ENCODE peak calls at places on chromosomes 7 and 10, in six cellular contexts. F is body of pancreas; N is naive thymus-derived CD4-positive, alpha-beta T cell; V is cardiac muscle cell; X is tibial nerve; D is stomach. U is an unnamed sample. For H3K9me3, the result is how much of the 10 kb centered on the place peaks cover.

GRCh38 chr10:71608863-71609768 is 110.5 kb downstream of the C10orf105 start:
- DNase-seq in F (peak), N (peak), V (peak), X (peak), D (peak), U (peak)

GRCh38 chr10:122083478-122084025 is 94.6 kb downstream of the TACC2 start:
- DNase-seq in F (no peak), N (no peak), V (no peak), X (no peak), D (no peak), U (no peak)

GRCh38 chr10:79102056-79102874 is 33.5 kb downstream of the ZMIZ1 start:
- DNase-seq in F (peak), N (no peak), V (peak), X (peak), D (peak), U (no peak)

GRCh38 chr7:131222171-131222570 is 105.5 kb upstream of the MKLN1 start:
- DNase-seq in F (no peak), N (no peak), V (no peak), X (no peak), D (no peak), U (no peak)

GRCh38 chr10:91713471-91714072 is 80.7 kb upstream of the PPP1R3C start:
- DNase-seq in F (no peak), N (no peak), V (no peak), X (no peak), D (no peak), U (no peak)

GRCh38 chr7:116164552-116164951 is 45.8 kb upstream of the TES start:
- DNase-seq in F (no peak), N (no peak), V (no peak), X (no peak), D (no peak), U (no peak)

GRCh38 chr10:45000138-45000763 is 472 bp upstream of the ZNF22 start:
- DNase-seq in F (peak), N (no peak), V (peak), X (peak), D (no peak), U (no peak)

GRCh38 chr10:6065845-6066244 is 3.7 kb upstream of the IL2RA start:
- DNase-seq in F (no peak), N (no peak), V (peak), X (no peak), D (peak), U (no peak)

GRCh38 chr10:91541481-91541880 is 91.4 kb downstream of the PPP1R3C start:
- DNase-seq in F (no peak), N (no peak), V (peak), X (no peak), D (no peak), U (no peak)

GRCh38 chr7:43872401-43873165 is 3.3 kb upstream of the MRPS24 start:
- DNase-seq in F (no peak), N (no peak), V (peak), X (peak), D (no peak), U (no peak)

GRCh38 chr10:248307-248706 is 113.1 kb downstream of the ZMYND11 start:
- DNase-seq in F (no peak), N (no peak), V (no peak), X (no peak), D (no peak), U (no peak)

GRCh38 chr7:2151235-2151634 is 81.5 kb downstream of the MAD1L1 start:
- DNase-seq in F (no peak), N (no peak), V (no peak), X (no peak), D (no peak), U (no peak)

GRCh38 chr7:134750083-134751062 is 29.1 kb upstream of the CALD1 start:
- DNase-seq in F (peak), N (peak), V (peak), X (peak), D (peak), U (peak)

GRCh38 chr10:34194259-34194658 is 620.8 kb downstream of the PARD3 start:
- DNase-seq in F (no peak), N (no peak), V (peak), X (peak), D (no peak), U (no peak)

GRCh38 chr7:33905389-33906032 is at the start of gene BMPER:
- DNase-seq in F (peak), N (no peak), V (no peak), X (no peak), D (peak), U (no peak)

GRCh38 chr7:29622335-29623265 is 59.0 kb downstream of the PRR15 start:
- DNase-seq in F (no peak), N (no peak), V (peak), X (no peak), D (no peak), U (no peak)

GRCh38 chr7:1679966-1680730 is 10.1 kb downstream of the ELFN1 start:
- DNase-seq in F (no peak), N (no peak), V (no peak), X (no peak), D (peak), U (no peak)

GRCh38 chr10:71453186-71453585 is 56.5 kb downstream of the CDH23 start:
- DNase-seq in F (no peak), N (no peak), V (no peak), X (no peak), D (no peak), U (no peak)

GRCh38 chr10:77837248-77837924 is 89.2 kb downstream of the DLG5 start:
- DNase-seq in F (no peak), N (peak), V (no peak), X (peak), D (peak), U (peak)

GRCh38 chr10:14066106-14066505 is 264.6 kb downstream of the FRMD4A start:
- DNase-seq in F (no peak), N (no peak), V (no peak), X (no peak), D (no peak), U (no peak)

GRCh38 chr7:94056796-94057207 is 52.6 kb upstream of the BET1 start:
- DNase-seq in F (no peak), N (no peak), V (peak), X (no peak), D (no peak), U (no peak)

GRCh38 chr10:79178614-79179403 is 110.0 kb downstream of the ZMIZ1 start:
- DNase-seq in F (no peak), N (no peak), V (peak), X (no peak), D (no peak), U (no peak)

GRCh38 chr7:82172017-82172416 is 271.6 kb downstream of the CACNA2D1 start:
- DNase-seq in F (no peak), N (no peak), V (peak), X (no peak), D (no peak), U (no peak)

GRCh38 chr10:48750019-48750418 is 65.3 kb downstream of the WDFY4 start:
- DNase-seq in F (no peak), N (no peak), V (no peak), X (no peak), D (no peak), U (no peak)

GRCh38 chr7:159092701-159093121 is 52.0 kb downstream of the VIPR2 start:
- DNase-seq in F (no peak), N (no peak), V (no peak), X (no peak), D (peak), U (no peak)

GRCh38 chr7:159093351-159093971 is 51.2 kb downstream of the VIPR2 start:
- DNase-seq in F (no peak), N (no peak), V (no peak), X (no peak), D (peak), U (no peak)

GRCh38 chr7:159094919-159095915 is 49.5 kb downstream of the VIPR2 start:
- DNase-seq in F (no peak), N (no peak), V (no peak), X (no peak), D (peak), U (no peak)

GRCh38 chr7:159095979-159096411 is 48.7 kb downstream of the VIPR2 start:
- DNase-seq in F (no peak), N (no peak), V (no peak), X (no peak), D (peak), U (no peak)

DNA sequence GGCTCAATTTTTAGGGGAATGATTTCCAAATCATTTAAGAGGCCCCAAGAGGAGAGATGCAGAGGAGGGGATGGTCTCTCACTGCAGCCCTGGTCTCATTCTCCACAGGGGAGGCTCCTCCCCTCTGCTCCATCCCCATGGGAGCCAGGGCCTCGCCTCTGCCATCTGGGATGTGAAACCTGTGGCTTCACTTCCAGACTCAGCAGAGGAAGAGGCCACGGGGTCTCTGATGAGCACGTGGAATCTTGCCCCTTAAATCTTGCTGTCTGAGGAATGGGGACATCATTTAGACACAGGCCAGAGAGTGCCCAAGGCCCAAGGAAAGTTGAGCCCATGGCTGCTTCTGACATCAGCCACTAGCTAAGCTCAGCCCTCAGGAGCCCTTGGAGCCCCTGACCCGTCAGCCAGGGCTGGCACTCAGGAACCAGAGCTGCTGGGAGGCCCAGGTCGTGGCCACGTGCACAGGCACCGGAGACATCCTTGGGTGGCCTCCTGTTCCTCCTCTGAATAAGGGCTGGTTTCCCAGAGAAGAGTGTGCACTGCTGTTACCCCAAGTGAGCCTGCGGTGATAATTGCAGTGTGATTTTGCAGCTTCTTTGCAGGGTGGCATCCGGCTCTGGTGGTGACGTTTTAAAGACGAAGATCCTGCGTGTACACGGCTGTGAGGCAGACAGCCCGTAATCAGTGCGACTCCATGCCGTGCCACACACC is 50.5 kb downstream of the VIPR2 start:
- DNase-seq in F (no peak), N (no peak), V (no peak), X (no peak), D (peak), U (no peak)
- H3K9me3 ChIP-seq in F (under half), N (under half), V (under half), X (under half), D (under half), U (under half)

GRCh38 chr7:25256424-25256823 is 28.1 kb upstream of the NPVF start:
- DNase-seq in F (no peak), N (no peak), V (no peak), X (no peak), D (no peak), U (no peak)
- H3K9me3 ChIP-seq in F (under half), N (under half), V (under half), X (under half), D (under half), U (under half)

GRCh38 chr7:64312826-64313225 is 935 bp upstream of the ZNF736 start:
- DNase-seq in F (no peak), N (no peak), V (no peak), X (no peak), D (no peak), U (no peak)

GRCh38 chr7:64308019-64308275 is 5.8 kb upstream of the ZNF736 start:
- DNase-seq in F (peak), N (no peak), V (no peak), X (peak), D (no peak), U (no peak)

GRCh38 chr7:64313740-64314491 is at the start of gene ZNF736:
- DNase-seq in F (peak), N (peak), V (peak), X (peak), D (peak), U (peak)

GRCh38 chr7:64307254-64308018 is 6.3 kb upstream of the ZNF736 start:
- DNase-seq in F (peak), N (peak), V (peak), X (peak), D (peak), U (peak)

GRCh38 chr7:64310426-64310825 is 3.3 kb upstream of the ZNF736 start:
- DNase-seq in F (no peak), N (no peak), V (no peak), X (no peak), D (no peak), U (no peak)
- H3K9me3 ChIP-seq in F (under half), N (under half), V (under half), X (under half), D (under half), U (under half)

GRCh38 chr7:14582010-14582409 is 320.5 kb downstream of the DGKB start:
- DNase-seq in F (no peak), N (no peak), V (no peak), X (no peak), D (no peak), U (no peak)

GRCh38 chr7:14585232-14585631 is 317.3 kb downstream of the DGKB start:
- DNase-seq in F (no peak), N (no peak), V (no peak), X (no peak), D (no peak), U (no peak)

GRCh38 chr7:14579971-14580370 is 322.6 kb downstream of the DGKB start:
- DNase-seq in F (no peak), N (no peak), V (no peak), X (no peak), D (no peak), U (no peak)

DNA sequence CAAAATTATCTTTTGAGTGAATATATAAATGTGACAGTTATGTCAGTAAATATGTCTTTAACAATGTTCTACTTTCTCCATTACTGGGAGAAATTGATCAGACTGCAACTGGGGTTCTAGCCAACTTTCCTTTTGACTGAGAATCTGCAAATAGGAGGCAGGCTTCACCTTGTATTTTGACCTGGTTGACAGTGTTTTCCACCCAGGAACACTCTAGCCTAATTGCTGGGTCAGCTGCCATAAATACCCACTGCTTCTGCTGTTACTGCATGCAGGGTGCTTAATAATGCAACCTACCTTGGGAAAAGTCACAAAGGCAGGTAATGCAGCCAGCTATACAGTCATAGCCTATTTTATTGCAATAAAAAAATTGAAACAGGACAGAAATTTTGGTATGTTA is 319.0 kb downstream of the DGKB start:
- DNase-seq in F (no peak), N (no peak), V (no peak), X (no peak), D (no peak), U (no peak)
- H3K9me3 ChIP-seq in F (under half), N (under half), V (under half), X (under half), D (under half), U (under half)

DNA sequence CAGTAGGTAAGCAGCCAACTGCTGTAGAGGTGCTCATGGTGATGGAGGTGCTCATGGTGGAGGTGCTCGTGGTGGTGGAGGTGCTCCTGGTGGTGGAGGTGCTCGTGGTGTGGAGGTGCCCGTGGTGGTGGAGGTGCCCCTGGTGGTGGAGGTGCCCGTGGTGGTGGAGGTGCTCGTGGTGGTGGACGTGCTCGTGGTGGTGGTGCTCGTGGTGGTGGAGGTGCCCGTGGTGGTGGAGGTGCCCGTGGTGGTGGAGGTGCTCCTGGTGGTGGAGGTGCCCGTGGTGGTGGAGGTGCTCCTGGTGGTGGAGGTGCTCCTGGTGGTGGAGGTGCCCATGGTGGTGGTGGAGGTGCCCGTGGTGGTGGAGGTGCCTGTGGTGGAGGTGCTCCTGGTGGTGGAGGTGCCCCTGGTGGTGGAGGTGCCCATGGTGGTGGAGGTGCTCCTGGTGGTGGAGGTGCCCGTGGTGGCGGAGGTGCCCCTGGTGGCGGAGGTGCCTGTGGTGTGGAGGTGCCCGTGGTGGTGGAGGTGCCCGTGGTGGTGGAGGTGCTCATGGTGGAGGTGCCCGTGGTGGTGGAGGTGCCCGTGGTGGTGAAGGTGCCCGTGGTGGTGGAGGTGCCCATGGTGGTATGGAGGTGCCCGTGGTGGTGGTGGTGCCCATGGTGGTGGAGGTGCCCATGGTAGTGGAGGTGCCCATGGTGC is 517.3 kb downstream of the PTPRN2 start:
- DNase-seq in F (no peak), N (no peak), V (no peak), X (no peak), D (no peak), U (no peak)
- H3K9me3 ChIP-seq in F (under half), N (under half), V (under half), X (under half), D (under half), U (under half)

GRCh38 chr10:27600915-27601314 is 96.8 kb downstream of the RAB18 start:
- DNase-seq in F (no peak), N (no peak), V (no peak), X (no peak), D (no peak), U (no peak)
- H3K9me3 ChIP-seq in F (under half), N (under half), V (under half), X (under half), D (under half), U (under half)

GRCh38 chr7:158422551-158423189 is 165.0 kb downstream of the PTPRN2 start:
- DNase-seq in F (no peak), N (no peak), V (no peak), X (no peak), D (no peak), U (no peak)
- H3K9me3 ChIP-seq in F (under half), N (under half), V (under half), X (under half), D (under half), U (under half)

DNA sequence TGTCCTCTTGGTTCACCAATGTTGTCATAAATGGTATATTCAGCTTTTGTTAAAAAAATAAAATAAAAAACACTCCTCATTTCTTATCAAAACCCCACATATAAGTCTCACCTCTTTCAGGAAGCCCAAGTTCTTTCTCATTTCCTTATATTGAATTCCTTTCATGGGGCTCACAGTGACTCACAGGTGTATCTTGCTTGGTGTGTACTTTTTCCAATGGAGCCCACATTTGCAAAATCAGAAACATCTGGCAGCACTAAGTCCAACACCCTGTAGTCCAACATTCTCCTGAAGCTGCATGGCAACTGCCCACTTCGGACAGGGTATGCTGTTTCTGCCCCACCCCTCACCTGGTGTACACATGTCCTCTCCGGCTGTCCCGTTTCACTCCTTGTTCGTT is 544.0 kb downstream of the SORCS3 start:
- DNase-seq in F (no peak), N (no peak), V (no peak), X (no peak), D (no peak), U (no peak)
- H3K9me3 ChIP-seq in F (under half), N (under half), V (under half), X (under half), D (under half), U (under half)

DNA sequence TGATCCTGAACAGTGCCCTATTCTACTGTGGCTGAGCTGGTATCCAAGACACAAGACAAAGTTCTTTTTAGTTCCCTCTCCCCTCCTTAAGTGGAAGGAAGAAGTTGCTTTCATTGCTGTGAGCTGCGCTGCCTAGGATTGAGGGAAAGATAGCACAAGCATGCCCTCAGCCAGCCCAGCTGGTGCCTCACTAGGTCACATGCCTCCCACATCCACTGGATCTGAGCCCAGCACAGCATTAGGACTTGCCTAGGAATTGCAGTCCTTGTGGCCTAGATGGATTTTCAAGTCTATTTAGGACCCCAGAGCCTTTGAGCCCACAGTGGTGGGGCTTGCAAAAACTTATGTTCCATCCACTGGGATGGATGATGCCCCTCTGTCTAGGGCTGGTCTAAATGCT is 214.2 kb downstream of the ZNF248 start:
- DNase-seq in F (no peak), N (no peak), V (no peak), X (no peak), D (no peak), U (no peak)
- H3K9me3 ChIP-seq in F (under half), N (under half), V (under half), X (under half), D (under half), U (under half)

U was measured in T-helper 17 cell.